ENCODE peak calls at places on chromosome 5, in nine cellular contexts. T is GM23248, G is upper lobe of right lung, P is IMR-90, A is brain microvascular endothelial cell, F is pancreas, X is adipocyte, N is HCT116, R is suprapubic skin. J is an unnamed sample.

GRCh38 chr5:119864286-119864685 is 234.9 kb downstream of the FAM170A start:
- DNase-seq in T (peak; percentile 0), G (no peak), P (no peak), A (no peak), F (no peak), X (peak; percentile 57), N (no peak), R (no peak), J (no peak)

GRCh38 chr5:609506-609905 is 2.6 kb upstream of the CEP72 start:
- DNase-seq in T (no peak), G (no peak), P (no peak), A (no peak), F (no peak), X (no peak), N (no peak), R (peak; percentile 32), J (no peak)

GRCh38 chr5:10300246-10300645 is 7.5 kb downstream of the CMBL start:
- DNase-seq in T (no peak), G (no peak), P (no peak), A (no peak), F (no peak), X (no peak), N (no peak), R (no peak), J (no peak)

GRCh38 chr5:77630246-77631165 is 8.0 kb downstream of the OTP start:
- DNase-seq in T (peak; percentile 72), G (peak; percentile 73), P (no peak), A (no peak), F (peak; percentile 55), X (peak; percentile 32), N (peak; percentile 61), R (no peak), J (peak; percentile 85)

GRCh38 chr5:34648522-34649158 is 7.5 kb upstream of the RAI14 start:
- DNase-seq in T (no peak), G (no peak), P (no peak), A (no peak), F (no peak), X (no peak), N (no peak), R (no peak), J (no peak)

GRCh38 chr5:54738118-54738972 is 220.8 kb downstream of the SNX18 start:
- DNase-seq in T (peak; percentile 82), G (peak; percentile 73), P (peak; percentile 69), A (no peak), F (peak; percentile 47), X (peak; percentile 58), N (no peak), R (no peak), J (peak; percentile 86)

GRCh38 chr5:133707629-133708028 is 95.3 kb upstream of the FSTL4 start:
- DNase-seq in T (no peak), G (no peak), P (no peak), A (no peak), F (no peak), X (no peak), N (no peak), R (no peak), J (no peak)

GRCh38 chr5:172276214-172276613 is 7.3 kb downstream of the UBTD2 start:
- DNase-seq in T (peak; percentile 33), G (no peak), P (peak; percentile 41), A (peak; percentile 4), F (no peak), X (peak; percentile 72), N (no peak), R (no peak), J (no peak)

GRCh38 chr5:148904440-148904839 is 78.0 kb downstream of the ADRB2 start:
- DNase-seq in T (no peak), G (no peak), P (no peak), A (no peak), F (peak; percentile 35), X (no peak), N (no peak), R (no peak), J (peak; percentile 87)

GRCh38 chr5:61416410-61416809 is 84.4 kb downstream of the ZSWIM6 start:
- DNase-seq in T (no peak), G (no peak), P (no peak), A (no peak), F (no peak), X (no peak), N (peak; percentile 34), R (no peak), J (no peak)

GRCh38 chr5:64972591-64972990 is 203.9 kb downstream of the CWC27 start:
- DNase-seq in T (peak; percentile 22), G (no peak), P (peak; percentile 26), A (peak; percentile 6), F (no peak), X (no peak), N (no peak), R (no peak), J (no peak)

GRCh38 chr5:150787659-150788058 is 9.1 kb downstream of the SMIM3 start:
- DNase-seq in T (no peak), G (no peak), P (no peak), A (no peak), F (no peak), X (no peak), N (no peak), R (no peak), J (no peak)

GRCh38 chr5:150791536-150791935 is 13.0 kb downstream of the SMIM3 start:
- DNase-seq in T (peak; percentile 32), G (no peak), P (peak; percentile 52), A (no peak), F (no peak), X (no peak), N (no peak), R (no peak), J (no peak)

GRCh38 chr5:150789431-150789830 is 10.9 kb downstream of the SMIM3 start:
- DNase-seq in T (no peak), G (no peak), P (no peak), A (peak; percentile 13), F (no peak), X (peak; percentile 27), N (no peak), R (no peak), J (no peak)

GRCh38 chr5:150788974-150789373 is 10.4 kb downstream of the SMIM3 start:
- DNase-seq in T (no peak), G (no peak), P (no peak), A (no peak), F (no peak), X (no peak), N (no peak), R (no peak), J (no peak)

GRCh38 chr5:150789943-150790611 is 11.5 kb downstream of the SMIM3 start:
- DNase-seq in T (peak; percentile 100), G (no peak), P (peak; percentile 99), A (peak; percentile 99), F (peak; percentile 26), X (peak; percentile 94), N (peak; percentile 85), R (no peak), J (peak; percentile 97)
- H3K4me3 ChIP-seq in T (peak overlapping the region; percentile 47), G (no peak overlapping the region), P (no peak overlapping the region), A (no peak overlapping the region), F (no peak overlapping the region), X (peak overlapping the region; percentile 72), N (peak overlapping the region; percentile 45), R (peak overlapping the region; percentile 3), J (no peak overlapping the region)

DNA sequence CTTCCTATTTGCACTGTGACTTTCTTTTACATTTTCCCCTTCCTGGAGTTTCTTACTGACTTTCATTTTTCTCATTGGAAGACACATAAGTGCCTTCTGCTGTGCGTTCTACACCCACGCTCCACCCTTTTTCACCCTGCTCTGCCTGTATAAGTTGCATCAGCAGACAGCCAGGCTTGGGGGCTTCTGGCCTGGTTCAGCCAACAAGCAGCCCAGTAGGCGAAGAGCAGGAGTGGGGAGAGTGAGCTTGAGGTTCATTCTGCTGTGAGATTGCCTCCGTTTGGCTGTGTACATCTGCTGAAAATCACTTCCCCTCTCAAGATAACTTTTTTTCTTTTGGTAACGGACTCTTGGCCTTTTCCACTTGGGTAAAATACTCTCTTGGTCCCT is 38.4 kb downstream of the RASGRF2 start:
- DNase-seq in T (no peak), G (no peak), P (no peak), A (no peak), F (no peak), X (no peak), N (no peak), R (no peak), J (no peak)
- H3K4me3 ChIP-seq in T (no peak overlapping the region), G (no peak overlapping the region), P (no peak overlapping the region), A (no peak overlapping the region), F (no peak overlapping the region), X (no peak overlapping the region), N (no peak overlapping the region), R (no peak overlapping the region), J (no peak overlapping the region)

GRCh38 chr5:108634951-108635288 is 112.8 kb upstream of the FER start:
- DNase-seq in T (peak; percentile 42), G (no peak), P (peak; percentile 35), A (no peak), F (no peak), X (peak; percentile 39), N (no peak), R (no peak), J (no peak)

GRCh38 chr5:108637110-108637509 is 110.6 kb upstream of the FER start:
- DNase-seq in T (peak; percentile 76), G (no peak), P (peak; percentile 62), A (no peak), F (no peak), X (peak; percentile 20), N (no peak), R (no peak), J (no peak)

GRCh38 chr5:108638021-108638420 is 109.7 kb upstream of the FER start:
- DNase-seq in T (peak; percentile 42), G (no peak), P (no peak), A (no peak), F (no peak), X (no peak), N (no peak), R (no peak), J (no peak)

GRCh38 chr5:108636135-108636888 is 111.4 kb upstream of the FER start:
- DNase-seq in T (no peak), G (no peak), P (no peak), A (no peak), F (no peak), X (no peak), N (no peak), R (no peak), J (no peak)

GRCh38 chr5:108634251-108634950 is 113.3 kb upstream of the FER start:
- DNase-seq in T (peak; percentile 27), G (no peak), P (peak; percentile 38), A (no peak), F (no peak), X (no peak), N (no peak), R (no peak), J (no peak)
- H3K4me3 ChIP-seq in T (no peak overlapping the region), G (no peak overlapping the region), P (no peak overlapping the region), A (no peak overlapping the region), F (no peak overlapping the region), X (peak overlapping the region; percentile 26), N (no peak overlapping the region), R (no peak overlapping the region), J (no peak overlapping the region)

DNA sequence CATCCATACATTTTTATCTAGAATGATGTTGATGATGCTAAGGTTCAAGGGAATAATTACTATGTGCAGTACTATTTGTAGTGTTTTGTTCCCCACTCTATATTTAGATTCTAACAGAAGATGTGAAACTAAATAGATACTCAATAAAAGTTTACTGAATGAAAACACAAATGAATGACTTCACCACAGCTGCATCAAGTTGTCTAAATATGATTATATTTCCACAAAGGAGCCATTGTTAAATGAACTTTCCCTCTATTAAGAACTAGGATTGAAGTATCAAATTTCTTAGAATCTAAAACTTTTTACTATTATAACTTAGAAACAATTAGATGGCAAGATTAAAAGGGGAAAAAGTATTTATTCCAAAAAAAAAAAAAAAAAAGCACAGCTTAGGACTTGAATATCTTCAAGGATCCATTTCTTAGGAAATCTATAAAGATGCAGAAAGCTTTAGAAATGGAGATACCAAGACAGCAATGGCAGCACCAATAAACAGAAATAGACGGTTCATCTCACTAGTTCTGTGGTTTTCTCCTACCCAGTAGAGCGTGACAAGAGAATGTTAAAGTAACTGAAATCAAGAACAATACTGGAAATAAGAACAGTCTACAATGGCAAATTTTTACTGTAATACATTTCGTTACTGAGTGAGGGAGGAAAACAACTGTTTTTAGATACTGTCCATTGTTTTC is 347.6 kb downstream of the EBF1 start:
- DNase-seq in T (peak; percentile 15), G (no peak), P (no peak), A (no peak), F (no peak), X (no peak), N (no peak), R (no peak), J (no peak)
- H3K4me3 ChIP-seq in T (peak overlapping the region; percentile 64), G (no peak overlapping the region), P (no peak overlapping the region), A (no peak overlapping the region), F (no peak overlapping the region), X (peak overlapping the region; percentile 59), N (no peak overlapping the region), R (no peak overlapping the region), J (no peak overlapping the region)